ENCODE peak calls at places on chromosomes 12 and 14, in five cellular contexts. Y is A549, J is WTC11, P is K562, Q is HepG2. C is an unnamed sample.

GRCh38 chr14:23538785-23539184 is 12.8 kb downstream of the ZFHX2 start:
- DNase-seq in Y (no peak), J (peak), P (no peak), Q (no peak), C (no peak)

GRCh38 chr12:108157856-108158255 is 28.8 kb downstream of the WSCD2 start:
- DNase-seq in Y (no peak), J (no peak), P (no peak), Q (no peak), C (no peak)

GRCh38 chr12:591571-592505 is 71.4 kb downstream of the NINJ2 start:
- DNase-seq in Y (no peak), J (no peak), P (peak), Q (peak), C (no peak)

GRCh38 chr12:44078273-44078672 is 242.4 kb downstream of the TMEM117 start:
- DNase-seq in Y (no peak), J (no peak), P (no peak), Q (no peak), C (no peak)

GRCh38 chr12:118193477-118193876 is 57.6 kb downstream of the PEBP1 start:
- DNase-seq in Y (no peak), J (no peak), P (no peak), Q (no peak), C (no peak)

GRCh38 chr12:104695453-104696148 is 238.9 kb downstream of the CHST11 start:
- DNase-seq in Y (no peak), J (no peak), P (no peak), Q (no peak), C (peak)

GRCh38 chr12:33588082-33588712 is 148.6 kb upstream of the SYT10 start:
- DNase-seq in Y (no peak), J (no peak), P (peak), Q (no peak), C (no peak)

GRCh38 chr12:96198970-96199369 is 4.8 kb downstream of the ELK3 start:
- DNase-seq in Y (no peak), J (no peak), P (no peak), Q (no peak), C (peak)

GRCh38 chr12:108568653-108569154 is 6.3 kb downstream of the ISCU start:
- DNase-seq in Y (no peak), J (no peak), P (no peak), Q (no peak), C (no peak)

GRCh38 chr12:27571463-27571862 is 47.5 kb downstream of the PPFIBP1 start:
- DNase-seq in Y (no peak), J (no peak), P (no peak), Q (no peak), C (peak)

GRCh38 chr14:55015006-55015405 is 11.9 kb downstream of the WDHD1 start:
- DNase-seq in Y (no peak), J (no peak), P (no peak), Q (no peak), C (no peak)

GRCh38 chr12:70467476-70467875 is 101.4 kb downstream of the KCNMB4 start:
- DNase-seq in Y (no peak), J (no peak), P (no peak), Q (no peak), C (no peak)

GRCh38 chr12:118645219-118645618 is 268.9 kb downstream of the SUDS3 start:
- DNase-seq in Y (no peak), J (peak), P (peak), Q (peak), C (no peak)

GRCh38 chr14:21997300-21997699 is 323.7 kb upstream of the OR4E1 start:
- DNase-seq in Y (no peak), J (peak), P (no peak), Q (peak), C (peak)
- TF ChIP-seq CTCF in Y (no peak), J (no peak), P (peak), Q (peak), C (peak)

GRCh38 chr12:98355322-98355721 is 160.1 kb upstream of the TMPO start:
- DNase-seq in Y (peak), J (no peak), P (no peak), Q (no peak), C (no peak)

GRCh38 chr12:98352835-98353234 is 162.6 kb upstream of the TMPO start:
- DNase-seq in Y (peak), J (no peak), P (no peak), Q (no peak), C (no peak)

GRCh38 chr12:98354520-98354919 is 160.9 kb upstream of the TMPO start:
- DNase-seq in Y (no peak), J (no peak), P (no peak), Q (no peak), C (no peak)

GRCh38 chr12:98351089-98351488 is 164.3 kb upstream of the TMPO start:
- DNase-seq in Y (no peak), J (no peak), P (no peak), Q (no peak), C (no peak)

GRCh38 chr12:98352218-98352811 is 163.1 kb upstream of the TMPO start:
- DNase-seq in Y (peak), J (no peak), P (no peak), Q (peak), C (peak)
- TF ChIP-seq MAX in Y (no peak), J (no peak), P (no peak), Q (no peak), C (no peak)

GRCh38 chr12:115313929-115314328 is 630.0 kb upstream of the TBX3 start:
- DNase-seq in Y (no peak), J (no peak), P (no peak), Q (peak), C (no peak)

GRCh38 chr12:115308918-115309317 is 624.9 kb upstream of the TBX3 start:
- DNase-seq in Y (no peak), J (no peak), P (no peak), Q (no peak), C (no peak)

GRCh38 chr12:115312901-115313300 is 628.9 kb upstream of the TBX3 start:
- DNase-seq in Y (no peak), J (no peak), P (no peak), Q (no peak), C (no peak)
- TF ChIP-seq JUN in Y (no peak), J (no peak), P (no peak), Q (no peak), C (no peak)

DNA sequence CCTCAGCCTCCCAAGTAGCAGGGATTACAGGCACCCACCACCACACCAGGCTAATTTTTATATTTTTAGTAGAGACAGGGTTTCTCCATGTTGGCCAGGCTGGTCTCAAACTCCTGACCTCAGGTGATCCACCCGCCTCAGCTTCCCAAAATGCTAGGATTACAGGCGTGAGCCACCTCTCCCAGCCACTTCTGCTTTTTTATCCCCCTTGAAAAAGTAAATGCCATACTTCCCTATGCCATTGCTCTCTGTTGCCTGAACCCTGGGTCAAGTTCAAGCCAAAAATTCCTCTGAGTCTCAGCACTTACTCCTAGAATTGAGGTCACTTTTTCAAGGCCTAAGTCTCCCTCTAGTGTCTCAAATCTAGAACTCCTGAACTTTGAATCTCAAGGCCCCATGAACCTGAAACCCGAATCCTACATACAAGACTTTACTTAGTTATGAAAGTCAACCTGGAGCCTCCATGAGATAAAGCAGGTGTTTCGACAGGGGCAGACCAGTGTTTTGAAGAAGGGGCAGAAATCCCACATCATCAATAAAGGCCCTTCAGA is 1.4 kb upstream of the APOBEC1 start:
- DNase-seq in Y (peak), J (no peak), P (no peak), Q (peak), C (no peak)
- TF ChIP-seq CTCF in Y (no peak), J (peak), P (peak), Q (peak), C (peak)

GRCh38 chr12:6165418-6165817 is 34.8 kb upstream of the CD9 start:
- DNase-seq in Y (no peak), J (no peak), P (no peak), Q (no peak), C (no peak)

GRCh38 chr12:6161124-6161882 is 36.8 kb upstream of the VWF start:
- DNase-seq in Y (no peak), J (no peak), P (no peak), Q (no peak), C (peak)

GRCh38 chr12:6166808-6167207 is 33.4 kb upstream of the CD9 start:
- DNase-seq in Y (no peak), J (no peak), P (no peak), Q (no peak), C (no peak)

GRCh38 chr12:6167327-6168280 is 32.6 kb upstream of the CD9 start:
- DNase-seq in Y (peak), J (no peak), P (peak), Q (peak), C (peak)

GRCh38 chr12:6163554-6164060 is 36.6 kb upstream of the CD9 start:
- DNase-seq in Y (no peak), J (no peak), P (no peak), Q (no peak), C (no peak)
- TF ChIP-seq MAX in Y (no peak), J (no peak), P (no peak), Q (no peak), C (no peak)

C was measured in endothelial cell of umbilical vein.